ENCODE peak calls at places on chromosomes 12 and 14, in four cellular contexts. H is non-pigmented ciliary epithelial cell; K is stimulated activated CD4-positive, alpha-beta T cell treated with anti-CD3 and anti-CD28 coated beads, Interleukin-15, amount 100 ng/mL, for 1 hour; Y is foreskin keratinocyte. D is an unnamed sample.

GRCh38 chr14:65303902-65304222 is 108.7 kb upstream of the FUT8 start:
- DNase-seq in K (no peak), Y (no peak), H (no peak), D (no peak)

GRCh38 chr12:4145990-4146859 is 127.3 kb upstream of the CCND2 start:
- DNase-seq in K (peak), H (no peak), Y (no peak), D (no peak)

GRCh38 chr12:116878567-116879508 is 2.4 kb downstream of the HRK start:
- DNase-seq in Y (peak), K (no peak), H (no peak), D (no peak)

GRCh38 chr12:122125452-122126341 is 47.1 kb downstream of the MLXIP start:
- DNase-seq in H (no peak), Y (no peak), K (no peak), D (no peak)

GRCh38 chr14:104970231-104971068 is 7.7 kb downstream of the AHNAK2 start:
- DNase-seq in K (no peak), Y (peak), H (peak), D (no peak)

GRCh38 chr14:20680843-20681347 is 3.5 kb upstream of the RNASE4 start:
- DNase-seq in Y (no peak), K (no peak), H (no peak), D (no peak)

GRCh38 chr12:3034067-3034750 is 43.0 kb upstream of the TSPAN9 start:
- DNase-seq in H (peak), Y (peak), K (peak), D (peak)

GRCh38 chr12:82363990-82364389 is 5.7 kb downstream of the METTL25 start:
- DNase-seq in K (no peak), Y (no peak), H (no peak), D (no peak)

GRCh38 chr14:55781046-55781445 is 201.0 kb downstream of the KTN1 start:
- DNase-seq in K (no peak), H (no peak), Y (no peak), D (no peak)

GRCh38 chr12:3489057-3489456 is 1.9 kb upstream of the PRMT8 start:
- DNase-seq in H (no peak), K (no peak), Y (peak), D (no peak)

GRCh38 chr12:116200812-116201211 is 76.7 kb downstream of the MED13L start:
- DNase-seq in K (no peak), H (no peak), Y (no peak), D (no peak)

GRCh38 chr14:90846511-90846910 is 30.3 kb upstream of the TTC7B start:
- DNase-seq in H (no peak), K (no peak), Y (peak), D (no peak)

GRCh38 chr12:15892645-15893259 is 10.6 kb downstream of the STRAP start:
- DNase-seq in H (no peak), Y (no peak), K (no peak), D (no peak)

GRCh38 chr12:51907083-51907863 is at the start of gene ACVRL1:
- DNase-seq in Y (no peak), H (no peak), K (no peak), D (no peak)

GRCh38 chr14:54689928-54690327 is 123.0 kb downstream of the SAMD4A start:
- DNase-seq in K (no peak), Y (no peak), H (no peak), D (no peak)

GRCh38 chr12:82099216-82099615 is 259.0 kb downstream of the CCDC59 start:
- DNase-seq in K (no peak), Y (peak), H (peak), D (no peak)

GRCh38 chr12:122350444-122350843 is 72.0 kb downstream of the CLIP1 start:
- DNase-seq in H (no peak), Y (no peak), K (no peak), D (no peak)

D was measured in NCI-H510A.